ENCODE peak calls at places on chromosomes 6 and 20, in five cellular contexts. S is CD8-positive, alpha-beta memory T cell; J is SK-N-DZ; Z is HCT116; L is naive B cell. Q is an unnamed sample.

GRCh38 chr20:45576995-45577394 is 2.1 kb downstream of the WFDC8 start:
- DNase-seq in Z (no peak), S (no peak), J (no peak), L (no peak), Q (no peak)

GRCh38 chr20:23928788-23929187 is 49.2 kb upstream of the CST5 start:
- DNase-seq in Z (no peak), S (peak; percentile 76), J (no peak), L (no peak), Q (no peak)

GRCh38 chr20:50610212-50610718 is 81.1 kb downstream of the RIPOR3 start:
- DNase-seq in Z (no peak), J (no peak), L (no peak), S (no peak), Q (no peak)

GRCh38 chr6:15299430-15300131 is 53.7 kb downstream of the JARID2 start:
- DNase-seq in L (peak; percentile 81), J (no peak), S (peak; percentile 64), Z (no peak), Q (no peak)

GRCh38 chr6:34182751-34183531 is 37.1 kb upstream of the GRM4 start:
- DNase-seq in S (peak; percentile 89), Z (no peak), J (no peak), L (peak; percentile 47), Q (no peak)

GRCh38 chr6:112983741-112984221 is 636.7 kb downstream of the RFPL4B start:
- DNase-seq in L (no peak), Z (no peak), J (no peak), S (no peak), Q (no peak)

GRCh38 chr20:20820780-20821495 is 108.5 kb upstream of the RALGAPA2 start:
- DNase-seq in L (no peak), J (no peak), Z (no peak), S (no peak), Q (no peak)

GRCh38 chr6:170004585-170005210 is 253.3 kb downstream of the ERMARD start:
- DNase-seq in L (no peak), J (no peak), Z (no peak), S (no peak), Q (no peak)

GRCh38 chr20:1944345-1945099 is 49.3 kb downstream of the SIRPA start:
- DNase-seq in L (no peak), Z (no peak), J (no peak), S (no peak), Q (no peak)

GRCh38 chr6:27902335-27903314 is 9.6 kb downstream of the OR2B2 start:
- DNase-seq in Z (peak; percentile 75), S (peak; percentile 90), L (peak; percentile 88), J (peak; percentile 85), Q (no peak)

GRCh38 chr6:39029156-39030011 is 19.2 kb upstream of the GLP1R start:
- DNase-seq in L (no peak), Z (peak; percentile 12), J (no peak), S (no peak), Q (no peak)

GRCh38 chr20:4252005-4252404 is 236.6 kb upstream of the RNF24 start:
- DNase-seq in Z (no peak), J (no peak), S (no peak), L (no peak), Q (no peak)

GRCh38 chr20:20184711-20185110 is 132.4 kb downstream of the CFAP61 start:
- DNase-seq in L (no peak), J (no peak), S (no peak), Z (no peak), Q (no peak)

GRCh38 chr6:37324131-37325033 is 29.4 kb upstream of the RNF8 start:
- DNase-seq in L (no peak), Z (peak; percentile 28), J (no peak), S (no peak), Q (no peak)

GRCh38 chr6:107658920-107659879 is 164.9 kb downstream of the SCML4 start:
- DNase-seq in J (no peak), L (no peak), S (no peak), Z (no peak), Q (no peak)

GRCh38 chr6:155466546-155466945 is 10.9 kb upstream of the NOX3 start:
- DNase-seq in J (no peak), L (no peak), Z (no peak), S (no peak), Q (no peak)

GRCh38 chr20:49482621-49483017 is at the start of gene KCNB1:
- DNase-seq in L (peak; percentile 8), Z (no peak), S (peak; percentile 56), J (peak; percentile 52), Q (no peak)